ENCODE peak calls at places on chromosomes 12 and 14, in five cellular contexts. G is neural progenitor cell, D is HT1080, N is epithelial cell of prostate, Z is endothelial cell. C is an unnamed sample.

GRCh38 chr14:22622220-22622619 is 21.9 kb downstream of the OR6J1 start:
- DNase-seq in G (no peak), D (no peak), N (no peak), Z (no peak), C (no peak)

GRCh38 chr12:20696181-20696580 is 1.0 kb downstream of the SLCO1C1 start:
- DNase-seq in G (no peak), D (no peak), N (no peak), Z (no peak), C (peak)

GRCh38 chr12:67413577-67413976 is 144.4 kb downstream of the CAND1 start:
- DNase-seq in G (no peak), D (no peak), N (peak), Z (no peak), C (no peak)

GRCh38 chr12:52873832-52874572 is 25.2 kb upstream of the KRT78 start:
- DNase-seq in G (peak), D (peak), N (peak), Z (peak), C (peak)

GRCh38 chr12:115070313-115070712 is 386.3 kb upstream of the TBX3 start:
- DNase-seq in G (no peak), D (peak), N (peak), Z (no peak), C (no peak)

GRCh38 chr12:3661028-3661427 is 91.9 kb downstream of the CRACR2A start:
- DNase-seq in G (no peak), D (peak), N (no peak), Z (no peak), C (no peak)

GRCh38 chr12:27424631-27425230 is 21.8 kb upstream of the SMCO2 start:
- DNase-seq in G (peak), D (peak), N (no peak), Z (no peak), C (no peak)

GRCh38 chr14:99755629-99756603 is 37.3 kb upstream of the EML1 start:
- DNase-seq in G (no peak), D (peak), N (no peak), Z (no peak), C (peak)

GRCh38 chr14:53547593-53547992 is 394.5 kb upstream of the DDHD1 start:
- DNase-seq in G (no peak), D (no peak), N (no peak), Z (no peak), C (no peak)